ENCODE peak calls at places on chromosomes 7 and 10, in seven cellular contexts. R, H, K, Q, W, I and Y are unnamed samples.

GRCh38 chr7:27161721-27162547 is 3.4 kb downstream of the HOXA9 start:
- DNase-seq in R (no peak), H (peak), K (no peak), Q (no peak), W (no peak), I (peak), Y (peak)

GRCh38 chr7:494261-494687 is 25.4 kb downstream of the PDGFA start:
- DNase-seq in R (no peak), H (no peak), K (no peak), Q (no peak), W (no peak), I (peak), Y (peak)

GRCh38 chr10:62076872-62077271 is 175.4 kb downstream of the ARID5B start:
- DNase-seq in R (peak), H (no peak), K (no peak), Q (no peak), W (peak), I (no peak), Y (no peak)

GRCh38 chr10:3728563-3728962 is 56.4 kb downstream of the KLF6 start:
- DNase-seq in R (no peak), H (no peak), K (no peak), Q (no peak), W (no peak), I (no peak), Y (no peak)

GRCh38 chr10:86179143-86179505 is 187.5 kb downstream of the GRID1 start:
- DNase-seq in R (no peak), H (no peak), K (no peak), Q (no peak), W (no peak), I (peak), Y (no peak)

GRCh38 chr10:102384606-102385429 is 10.7 kb upstream of the NFKB2 start:
- DNase-seq in R (peak), H (no peak), K (peak), Q (no peak), W (peak), I (no peak), Y (no peak)

GRCh38 chr7:46352335-46352954 is 431.4 kb upstream of the IGFBP3 start:
- DNase-seq in R (peak), H (no peak), K (peak), Q (peak), W (peak), I (no peak), Y (peak)

GRCh38 chr10:116857156-116857555 is 7.9 kb downstream of the ENO4 start:
- DNase-seq in R (no peak), H (no peak), K (no peak), Q (no peak), W (no peak), I (no peak), Y (no peak)

GRCh38 chr7:65809982-65810288 is 62.9 kb upstream of the VKORC1L1 start:
- DNase-seq in R (no peak), H (no peak), K (no peak), Q (no peak), W (no peak), I (no peak), Y (no peak)

GRCh38 chr10:1395025-1395981 is 339.1 kb downstream of the WDR37 start:
- DNase-seq in R (no peak), H (no peak), K (no peak), Q (no peak), W (no peak), I (peak), Y (no peak)

GRCh38 chr10:35712486-35712885 is 70.4 kb upstream of the FZD8 start:
- DNase-seq in R (no peak), H (no peak), K (no peak), Q (no peak), W (no peak), I (no peak), Y (no peak)

GRCh38 chr10:51244739-51245138 is 170.5 kb downstream of the PRKG1 start:
- DNase-seq in R (peak), H (no peak), K (no peak), Q (no peak), W (peak), I (no peak), Y (no peak)

GRCh38 chr10:110016037-110016436 is 8.3 kb downstream of the ADD3 start:
- DNase-seq in R (no peak), H (no peak), K (peak), Q (peak), W (peak), I (no peak), Y (no peak)

GRCh38 chr10:71989658-71990454 is 25.7 kb downstream of the CHST3 start:
- DNase-seq in R (peak), H (no peak), K (no peak), Q (no peak), W (no peak), I (no peak), Y (no peak)

GRCh38 chr10:45075821-45076220 is 75.1 kb downstream of the ZNF22 start:
- DNase-seq in R (no peak), H (no peak), K (no peak), Q (no peak), W (no peak), I (no peak), Y (no peak)

GRCh38 chr7:97421307-97421905 is 303.9 kb downstream of the SDHAF3 start:
- DNase-seq in R (no peak), H (no peak), K (no peak), Q (no peak), W (no peak), I (no peak), Y (no peak)

GRCh38 chr7:140081774-140082425 is 19.1 kb upstream of the PARP12 start:
- DNase-seq in R (no peak), H (no peak), K (no peak), Q (no peak), W (no peak), I (no peak), Y (no peak)

GRCh38 chr7:140080919-140081318 is 18.2 kb upstream of the PARP12 start:
- DNase-seq in R (no peak), H (no peak), K (peak), Q (no peak), W (no peak), I (no peak), Y (no peak)

GRCh38 chr7:140082770-140083169 is 20.0 kb upstream of the PARP12 start:
- DNase-seq in R (no peak), H (no peak), K (no peak), Q (no peak), W (no peak), I (no peak), Y (no peak)

GRCh38 chr7:140078392-140078791 is 15.6 kb upstream of the PARP12 start:
- DNase-seq in R (no peak), H (no peak), K (no peak), Q (peak), W (no peak), I (no peak), Y (no peak)

DNA sequence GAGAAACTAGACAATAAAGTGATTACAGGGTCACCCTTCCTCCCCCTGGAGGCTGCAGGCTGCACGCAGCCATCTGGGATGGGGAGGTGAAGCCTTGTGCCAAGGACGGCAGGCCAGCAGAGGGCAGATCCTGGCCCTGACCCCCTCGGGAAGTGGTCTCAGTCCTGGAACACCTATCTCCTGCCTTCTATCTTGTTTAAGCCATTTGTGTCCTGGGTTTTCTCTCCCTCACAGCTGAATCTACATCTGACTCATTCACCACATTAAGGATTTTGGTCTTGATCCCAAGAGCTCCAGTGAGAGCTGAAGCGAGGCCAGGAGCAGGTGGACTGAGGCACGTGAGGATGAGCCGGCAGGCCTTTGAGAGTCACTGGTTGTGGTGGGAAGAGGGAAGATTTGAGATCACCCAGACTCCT is 16.4 kb upstream of the PARP12 start:
- DNase-seq in R (peak), H (no peak), K (no peak), Q (peak), W (peak), I (no peak), Y (peak)
- TF ChIP-seq CTCF in R (peak), H (no peak), K (no peak), Q (peak), W (peak), I (no peak), Y (no peak)

GRCh38 chr10:74373059-74373458 is 222.0 kb downstream of the ADK start:
- DNase-seq in R (no peak), H (no peak), K (no peak), Q (no peak), W (no peak), I (no peak), Y (no peak)
- TF ChIP-seq CTCF in R (no peak), H (no peak), K (no peak), Q (no peak), W (no peak), I (no peak), Y (no peak)

GRCh38 chr10:59432207-59432900 is 70.0 kb upstream of the FAM13C start:
- DNase-seq in R (peak), H (no peak), K (no peak), Q (no peak), W (peak), I (no peak), Y (no peak)

GRCh38 chr10:59434463-59435326 is 72.3 kb upstream of the FAM13C start:
- DNase-seq in R (peak), H (no peak), K (no peak), Q (no peak), W (no peak), I (no peak), Y (no peak)

GRCh38 chr10:59433720-59434428 is 71.5 kb upstream of the FAM13C start:
- DNase-seq in R (peak), H (no peak), K (no peak), Q (no peak), W (no peak), I (no peak), Y (no peak)

DNA sequence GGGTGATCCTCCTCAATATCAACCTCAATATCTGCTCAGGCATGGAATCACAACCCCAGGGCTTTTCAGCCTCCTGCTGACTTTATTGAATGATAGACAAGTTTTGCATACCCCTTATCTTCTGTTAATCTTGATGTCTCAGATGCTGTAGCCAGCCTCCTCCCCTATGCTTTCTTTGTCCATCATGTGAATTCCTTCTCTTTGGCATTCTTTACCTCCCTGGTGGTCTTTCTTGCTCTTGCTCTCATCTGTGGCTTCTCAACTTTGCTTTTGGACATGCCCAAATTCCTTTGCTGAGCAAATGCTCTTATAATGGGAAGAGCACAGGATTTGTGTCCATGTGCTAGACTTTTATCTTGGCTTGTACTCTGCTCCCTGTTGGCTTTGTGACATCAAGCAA is 73.4 kb upstream of the FAM13C start:
- DNase-seq in R (peak), H (no peak), K (no peak), Q (peak), W (no peak), I (no peak), Y (no peak)
- TF ChIP-seq CTCF in R (no peak), H (no peak), K (no peak), Q (no peak), W (no peak), I (no peak), Y (no peak)

DNA sequence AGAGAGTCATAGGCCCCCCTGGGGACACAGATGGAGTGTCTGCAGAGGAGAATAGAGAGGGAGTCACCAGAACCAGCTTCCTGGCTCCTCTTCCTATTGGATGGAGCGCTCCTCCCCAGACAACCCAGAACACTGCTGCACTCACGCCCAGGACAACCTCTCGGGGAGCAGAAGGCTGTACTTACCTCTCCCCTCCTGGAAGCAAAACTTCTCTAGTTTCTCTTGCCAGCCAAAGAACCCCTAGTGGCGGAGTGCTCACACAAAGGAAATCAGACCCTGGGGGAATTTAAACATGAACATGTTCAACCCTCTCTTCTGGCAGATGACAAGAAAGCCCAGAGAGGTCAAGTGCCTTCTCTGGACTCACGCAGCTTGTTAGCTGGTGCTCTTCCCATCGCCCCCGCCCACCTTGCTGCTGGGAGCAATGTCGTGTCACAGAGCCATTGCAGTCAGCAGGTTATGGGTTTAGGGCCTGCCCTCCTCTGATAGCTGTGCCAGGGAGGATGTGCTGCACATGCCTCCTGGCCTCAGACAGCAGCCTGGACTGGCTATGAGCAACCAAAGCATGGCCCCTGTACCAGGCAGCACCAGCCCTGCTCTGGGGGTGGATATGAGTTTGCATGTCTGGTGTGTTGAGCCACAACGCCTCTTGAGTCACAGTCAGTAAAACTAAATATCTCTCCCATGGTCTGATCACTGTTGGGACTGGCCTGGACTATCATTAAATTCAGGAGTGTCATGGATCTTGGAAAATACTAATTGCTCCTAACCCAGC is 84.4 kb downstream of the SLIT1 start:
- DNase-seq in R (no peak), H (no peak), K (no peak), Q (peak), W (no peak), I (no peak), Y (no peak)
- TF ChIP-seq CTCF in R (no peak), H (no peak), K (no peak), Q (peak), W (no peak), I (no peak), Y (peak)

GRCh38 chr7:23544913-23545354 is 13.2 kb upstream of the TRA2A start:
- DNase-seq in R (peak), H (no peak), K (peak), Q (peak), W (peak), I (no peak), Y (no peak)
- TF ChIP-seq CTCF in R (peak), H (no peak), K (peak), Q (peak), W (peak), I (no peak), Y (no peak)

GRCh38 chr7:100687740-100688592 is 6.1 kb downstream of the GIGYF1 start:
- DNase-seq in R (no peak), H (no peak), K (no peak), Q (no peak), W (no peak), I (no peak), Y (no peak)

GRCh38 chr7:100688593-100688860 is 5.5 kb downstream of the GIGYF1 start:
- DNase-seq in R (no peak), H (no peak), K (no peak), Q (no peak), W (no peak), I (no peak), Y (no peak)

GRCh38 chr7:100691676-100692577 is 2.1 kb downstream of the GIGYF1 start:
- DNase-seq in R (peak), H (peak), K (peak), Q (peak), W (peak), I (peak), Y (peak)

GRCh38 chr7:100687261-100687660 is 6.8 kb downstream of the GIGYF1 start:
- DNase-seq in R (no peak), H (no peak), K (no peak), Q (no peak), W (no peak), I (no peak), Y (no peak)

DNA sequence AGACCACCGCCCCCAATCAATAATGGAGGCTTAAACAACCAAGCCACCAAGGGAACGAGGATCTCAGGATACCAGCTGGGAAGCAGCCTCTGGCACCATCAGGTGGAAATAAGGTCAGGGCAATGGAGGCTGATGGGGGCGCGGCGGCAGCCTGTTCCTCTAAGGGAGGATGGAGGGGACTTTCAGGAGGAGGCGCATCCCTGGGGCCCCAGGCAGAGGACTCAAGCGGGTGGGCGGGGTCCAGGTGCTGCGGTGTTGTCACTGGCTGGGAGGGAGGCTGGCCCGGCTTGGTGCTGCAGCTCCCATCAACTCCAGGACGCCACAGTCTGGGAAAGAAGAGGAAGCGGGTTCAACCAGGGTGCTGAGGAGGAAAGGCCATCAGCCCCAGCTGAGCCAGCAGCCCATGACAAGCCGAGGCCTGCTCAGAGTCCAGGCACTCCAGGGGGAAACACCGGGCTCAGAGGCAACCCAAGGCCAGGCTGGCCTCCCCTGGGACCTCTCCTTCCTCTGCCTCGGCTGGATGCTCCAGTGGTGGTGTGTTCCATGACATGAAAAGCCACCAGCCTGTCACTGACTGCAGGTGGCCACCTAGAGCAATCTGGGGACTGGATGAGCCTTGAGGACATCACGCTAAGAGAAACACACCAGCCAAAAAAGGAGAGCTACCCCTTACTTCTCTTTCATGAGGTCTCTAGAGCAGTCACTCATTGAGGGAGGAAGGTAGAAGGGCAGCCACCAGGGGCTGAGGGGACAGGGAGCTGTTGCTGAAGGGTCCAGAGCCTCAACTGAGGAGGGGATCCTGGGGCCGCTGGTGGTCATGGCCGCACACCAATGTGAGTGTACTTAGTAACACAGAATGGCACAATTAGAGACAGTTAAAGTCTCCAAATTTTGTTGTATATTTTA is 4.6 kb downstream of the GIGYF1 start:
- DNase-seq in R (no peak), H (no peak), K (no peak), Q (no peak), W (no peak), I (no peak), Y (no peak)
- TF ChIP-seq CTCF in R (no peak), H (no peak), K (no peak), Q (peak), W (no peak), I (no peak), Y (no peak)